ENCODE peak calls at places on chromosomes 1 and 21, in six cellular contexts. One of them, this sample, is unnamed.

GRCh38 chr1:201422026-201422425 is 496 bp upstream of the TNNI1 start:
- DNase-seq in prostate gland: no peak
- DNase-seq in breast epithelium: no peak
- DNase-seq in K562: no peak
- DNase-seq in HL-60: no peak
- DNase-seq in GM23338: no peak
- DNase-seq in this sample: peak

GRCh38 chr1:26999440-26999987 is 6.0 kb downstream of the TRNP1 start:
- DNase-seq in prostate gland: peak
- DNase-seq in breast epithelium: peak
- DNase-seq in K562: no peak
- DNase-seq in HL-60: no peak
- DNase-seq in GM23338: peak
- DNase-seq in this sample: no peak

GRCh38 chr1:218585565-218586184 is 240.5 kb downstream of the TGFB2 start:
- DNase-seq in prostate gland: no peak
- DNase-seq in breast epithelium: no peak
- DNase-seq in K562: no peak
- DNase-seq in HL-60: no peak
- DNase-seq in GM23338: peak
- DNase-seq in this sample: no peak

GRCh38 chr1:27940297-27940696 is 5.5 kb downstream of the SMPDL3B start:
- DNase-seq in prostate gland: no peak
- DNase-seq in breast epithelium: no peak
- DNase-seq in K562: peak
- DNase-seq in HL-60: peak
- DNase-seq in GM23338: peak
- DNase-seq in this sample: peak

GRCh38 chr1:181151378-181152326 is 63.2 kb downstream of the IER5 start:
- DNase-seq in prostate gland: no peak
- DNase-seq in breast epithelium: no peak
- DNase-seq in K562: peak
- DNase-seq in HL-60: no peak
- DNase-seq in GM23338: no peak
- DNase-seq in this sample: no peak

GRCh38 chr1:110734146-110734680 is 59.5 kb upstream of the KCNA3 start:
- DNase-seq in prostate gland: no peak
- DNase-seq in breast epithelium: no peak
- DNase-seq in K562: no peak
- DNase-seq in HL-60: no peak
- DNase-seq in GM23338: no peak
- DNase-seq in this sample: no peak

GRCh38 chr1:98781906-98782305 is 120.4 kb downstream of the SNX7 start:
- DNase-seq in prostate gland: no peak
- DNase-seq in breast epithelium: no peak
- DNase-seq in K562: no peak
- DNase-seq in HL-60: no peak
- DNase-seq in GM23338: no peak
- DNase-seq in this sample: no peak

GRCh38 chr21:32869459-32869858 is 97.9 kb upstream of the PAXBP1 start:
- DNase-seq in prostate gland: no peak
- DNase-seq in breast epithelium: no peak
- DNase-seq in K562: no peak
- DNase-seq in HL-60: no peak
- DNase-seq in GM23338: no peak
- DNase-seq in this sample: no peak

GRCh38 chr1:45437323-45437722 is 53.6 kb downstream of the TESK2 start:
- DNase-seq in prostate gland: no peak
- DNase-seq in breast epithelium: no peak
- DNase-seq in K562: no peak
- DNase-seq in HL-60: no peak
- DNase-seq in GM23338: no peak
- DNase-seq in this sample: no peak

GRCh38 chr1:109718495-109718894 is 6.4 kb downstream of the GSTM5 start:
- DNase-seq in prostate gland: no peak
- DNase-seq in breast epithelium: no peak
- DNase-seq in K562: peak
- DNase-seq in HL-60: no peak
- DNase-seq in GM23338: no peak
- DNase-seq in this sample: no peak

GRCh38 chr21:15064576-15065380 is at the start of gene NRIP1:
- DNase-seq in prostate gland: peak
- DNase-seq in breast epithelium: peak
- DNase-seq in K562: peak
- DNase-seq in HL-60: peak
- DNase-seq in GM23338: peak
- DNase-seq in this sample: peak

GRCh38 chr1:83889707-83890106 is 109.2 kb downstream of the TTLL7 start:
- DNase-seq in prostate gland: no peak
- DNase-seq in breast epithelium: no peak
- DNase-seq in K562: no peak
- DNase-seq in HL-60: no peak
- DNase-seq in GM23338: no peak
- DNase-seq in this sample: no peak

GRCh38 chr1:117615474-117615873 is 9.6 kb downstream of the TENT5C start:
- DNase-seq in prostate gland: no peak
- DNase-seq in breast epithelium: no peak
- DNase-seq in K562: no peak
- DNase-seq in HL-60: peak
- DNase-seq in GM23338: no peak
- DNase-seq in this sample: peak

GRCh38 chr1:16960560-16961296 is 19.7 kb downstream of the MFAP2 start:
- DNase-seq in prostate gland: peak
- DNase-seq in breast epithelium: peak
- DNase-seq in K562: peak
- DNase-seq in HL-60: peak
- DNase-seq in GM23338: peak
- DNase-seq in this sample: peak

GRCh38 chr1:209008586-209008985 is 574.9 kb upstream of the CAMK1G start:
- DNase-seq in prostate gland: no peak
- DNase-seq in breast epithelium: no peak
- DNase-seq in K562: no peak
- DNase-seq in HL-60: no peak
- DNase-seq in GM23338: no peak
- DNase-seq in this sample: no peak

GRCh38 chr1:43545686-43546387 is 15.2 kb downstream of the PTPRF start:
- DNase-seq in prostate gland: peak
- DNase-seq in breast epithelium: peak
- DNase-seq in K562: peak
- DNase-seq in HL-60: no peak
- DNase-seq in GM23338: peak
- DNase-seq in this sample: no peak

GRCh38 chr21:45255381-45256020 is 32.2 kb downstream of the POFUT2 start:
- DNase-seq in prostate gland: no peak
- DNase-seq in breast epithelium: no peak
- DNase-seq in K562: peak
- DNase-seq in HL-60: no peak
- DNase-seq in GM23338: no peak
- DNase-seq in this sample: peak

GRCh38 chr1:240031414-240031813 is 60.3 kb upstream of the FMN2 start:
- DNase-seq in prostate gland: no peak
- DNase-seq in breast epithelium: no peak
- DNase-seq in K562: no peak
- DNase-seq in HL-60: no peak
- DNase-seq in GM23338: no peak
- DNase-seq in this sample: no peak

GRCh38 chr1:246284021-246284420 is 223.1 kb downstream of the SMYD3 start:
- DNase-seq in prostate gland: no peak
- DNase-seq in breast epithelium: no peak
- DNase-seq in K562: no peak
- DNase-seq in HL-60: peak
- DNase-seq in GM23338: peak
- DNase-seq in this sample: no peak

GRCh38 chr1:43441894-43442632 is 11.7 kb downstream of the HYI start:
- DNase-seq in prostate gland: no peak
- DNase-seq in breast epithelium: no peak
- DNase-seq in K562: no peak
- DNase-seq in HL-60: no peak
- DNase-seq in GM23338: no peak
- DNase-seq in this sample: peak

GRCh38 chr21:41219498-41220207 is 51.7 kb downstream of the BACE2 start:
- DNase-seq in prostate gland: no peak
- DNase-seq in breast epithelium: no peak
- DNase-seq in K562: no peak
- DNase-seq in HL-60: no peak
- DNase-seq in GM23338: no peak
- DNase-seq in this sample: no peak

GRCh38 chr21:46191257-46191685 is 7.0 kb upstream of the SPATC1L start:
- DNase-seq in prostate gland: no peak
- DNase-seq in breast epithelium: peak
- DNase-seq in K562: peak
- DNase-seq in HL-60: no peak
- DNase-seq in GM23338: no peak
- DNase-seq in this sample: no peak

GRCh38 chr1:221725683-221726330 is 16.1 kb downstream of the DUSP10 start:
- DNase-seq in prostate gland: no peak
- DNase-seq in breast epithelium: no peak
- DNase-seq in K562: no peak
- DNase-seq in HL-60: peak
- DNase-seq in GM23338: no peak
- DNase-seq in this sample: no peak

GRCh38 chr1:57423135-57424131 is at the start of gene DAB1:
- DNase-seq in prostate gland: no peak
- DNase-seq in breast epithelium: no peak
- DNase-seq in K562: no peak
- DNase-seq in HL-60: no peak
- DNase-seq in GM23338: peak
- DNase-seq in this sample: peak

GRCh38 chr21:18384771-18385170 is 18.8 kb downstream of the TMPRSS15 start:
- DNase-seq in prostate gland: no peak
- DNase-seq in breast epithelium: no peak
- DNase-seq in K562: peak
- DNase-seq in HL-60: no peak
- DNase-seq in GM23338: peak
- DNase-seq in this sample: no peak

GRCh38 chr1:232675267-232675666 is 45.3 kb upstream of the SIPA1L2 start:
- DNase-seq in prostate gland: no peak
- DNase-seq in breast epithelium: no peak
- DNase-seq in K562: no peak
- DNase-seq in HL-60: no peak
- DNase-seq in GM23338: no peak
- DNase-seq in this sample: no peak

GRCh38 chr21:30152792-30153191 is 13.8 kb downstream of the CLDN17 start:
- DNase-seq in prostate gland: no peak
- DNase-seq in breast epithelium: no peak
- DNase-seq in K562: no peak
- DNase-seq in HL-60: no peak
- DNase-seq in GM23338: no peak
- DNase-seq in this sample: no peak

GRCh38 chr1:16375521-16376359 is 8.7 kb downstream of the SZRD1 start:
- DNase-seq in prostate gland: no peak
- DNase-seq in breast epithelium: no peak
- DNase-seq in K562: no peak
- DNase-seq in HL-60: no peak
- DNase-seq in GM23338: no peak
- DNase-seq in this sample: peak

GRCh38 chr1:45876000-45876399 is 72.6 kb downstream of the MAST2 start:
- DNase-seq in prostate gland: no peak
- DNase-seq in breast epithelium: no peak
- DNase-seq in K562: peak
- DNase-seq in HL-60: no peak
- DNase-seq in GM23338: no peak
- DNase-seq in this sample: no peak

GRCh38 chr1:219277304-219277840 is 103.7 kb downstream of the LYPLAL1 start:
- DNase-seq in prostate gland: no peak
- DNase-seq in breast epithelium: no peak
- DNase-seq in K562: no peak
- DNase-seq in HL-60: no peak
- DNase-seq in GM23338: no peak
- DNase-seq in this sample: no peak

GRCh38 chr1:48018799-48019198 is 21.6 kb upstream of the TRABD2B start:
- DNase-seq in prostate gland: peak
- DNase-seq in breast epithelium: no peak
- DNase-seq in K562: no peak
- DNase-seq in HL-60: no peak
- DNase-seq in GM23338: no peak
- DNase-seq in this sample: no peak

GRCh38 chr1:48016526-48016925 is 19.3 kb upstream of the TRABD2B start:
- DNase-seq in prostate gland: no peak
- DNase-seq in breast epithelium: no peak
- DNase-seq in K562: no peak
- DNase-seq in HL-60: no peak
- DNase-seq in GM23338: no peak
- DNase-seq in this sample: no peak

GRCh38 chr1:48017716-48018115 is 20.5 kb upstream of the TRABD2B start:
- DNase-seq in prostate gland: no peak
- DNase-seq in breast epithelium: no peak
- DNase-seq in K562: no peak
- DNase-seq in HL-60: no peak
- DNase-seq in GM23338: no peak
- DNase-seq in this sample: no peak

GRCh38 chr1:48013270-48013669 is 16.1 kb upstream of the TRABD2B start:
- DNase-seq in prostate gland: no peak
- DNase-seq in breast epithelium: no peak
- DNase-seq in K562: no peak
- DNase-seq in HL-60: no peak
- DNase-seq in GM23338: no peak
- DNase-seq in this sample: no peak
- TF ChIP-seq CTCF in prostate gland: no peak
- TF ChIP-seq CTCF in breast epithelium: no peak
- TF ChIP-seq CTCF in K562: no peak
- TF ChIP-seq CTCF in HL-60: no peak
- TF ChIP-seq CTCF in GM23338: no peak
- TF ChIP-seq CTCF in this sample: no peak

GRCh38 chr1:114627107-114627506 is 42.7 kb downstream of the DENND2C start:
- DNase-seq in prostate gland: no peak
- DNase-seq in breast epithelium: no peak
- DNase-seq in K562: no peak
- DNase-seq in HL-60: no peak
- DNase-seq in GM23338: no peak
- DNase-seq in this sample: no peak
- TF ChIP-seq POLR2AphosphoS5 in prostate gland: no peak
- TF ChIP-seq POLR2AphosphoS5 in breast epithelium: no peak
- TF ChIP-seq POLR2AphosphoS5 in K562: no peak
- TF ChIP-seq POLR2AphosphoS5 in HL-60: no peak
- TF ChIP-seq POLR2AphosphoS5 in GM23338: no peak
- TF ChIP-seq POLR2AphosphoS5 in this sample: no peak

DNA sequence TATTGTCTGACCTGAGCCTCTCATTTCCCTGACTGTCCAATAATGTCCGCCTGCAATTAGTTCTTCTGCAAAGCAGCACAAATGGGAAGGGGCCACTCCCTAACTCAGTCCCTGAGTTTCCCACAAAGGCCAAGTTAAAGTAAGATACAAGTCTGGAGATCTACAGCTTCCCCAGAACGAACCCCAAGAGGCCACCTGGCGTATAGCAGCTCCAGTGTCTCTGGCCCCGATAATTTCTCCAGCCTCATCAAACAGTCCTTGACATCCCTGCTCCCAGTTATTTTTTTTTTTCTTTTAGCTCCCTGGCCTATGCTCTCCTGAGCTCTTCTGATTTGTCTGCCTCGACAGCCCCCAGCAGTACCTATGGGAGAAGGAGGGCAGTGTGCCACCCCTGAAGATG is 8.1 kb upstream of the ACKR1 start:
- DNase-seq in prostate gland: no peak
- DNase-seq in breast epithelium: no peak
- DNase-seq in K562: peak
- DNase-seq in HL-60: no peak
- DNase-seq in GM23338: peak
- DNase-seq in this sample: no peak
- TF ChIP-seq CTCF in prostate gland: no peak
- TF ChIP-seq CTCF in breast epithelium: no peak
- TF ChIP-seq CTCF in K562: peak
- TF ChIP-seq CTCF in HL-60: peak
- TF ChIP-seq CTCF in GM23338: peak
- TF ChIP-seq CTCF in this sample: no peak

GRCh38 chr1:54278941-54279422 is 79.0 kb downstream of the MRPL37 start:
- DNase-seq in prostate gland: no peak
- DNase-seq in breast epithelium: no peak
- DNase-seq in K562: no peak
- DNase-seq in HL-60: no peak
- DNase-seq in GM23338: no peak
- DNase-seq in this sample: no peak
- TF ChIP-seq POLR2AphosphoS5 in prostate gland: no peak
- TF ChIP-seq POLR2AphosphoS5 in breast epithelium: no peak
- TF ChIP-seq POLR2AphosphoS5 in K562: no peak
- TF ChIP-seq POLR2AphosphoS5 in HL-60: no peak
- TF ChIP-seq POLR2AphosphoS5 in GM23338: no peak
- TF ChIP-seq POLR2AphosphoS5 in this sample: peak